ENCODE peak calls at places on chromosomes 16 and 17, in four cellular contexts. V is IMR-90, D is HCT116, H is endodermal cell. Z is an unnamed sample.

GRCh38 chr17:31877341-31877740 is 18.3 kb upstream of the COPRS start:
- DNase-seq in H (no peak), V (no peak), D (no peak), Z (no peak)

GRCh38 chr16:47276522-47276921 is 132.8 kb upstream of the NETO2 start:
- DNase-seq in H (no peak), V (no peak), D (no peak), Z (no peak)

GRCh38 chr17:11486726-11487310 is 111.5 kb upstream of the DNAH9 start:
- DNase-seq in D (no peak), V (no peak), H (peak; percentile 51), Z (no peak)

GRCh38 chr16:3007059-3007956 is 5.4 kb upstream of the CLDN9 start:
- DNase-seq in V (no peak), H (peak; percentile 84), D (no peak), Z (no peak)

GRCh38 chr16:78184554-78185183 is 85.2 kb downstream of the WWOX start:
- DNase-seq in V (peak; percentile 82), D (no peak), H (no peak), Z (peak; percentile 69)

GRCh38 chr17:50060951-50061712 is 5.2 kb downstream of the ITGA3 start:
- DNase-seq in D (no peak), V (peak; percentile 75), H (peak; percentile 47), Z (peak; percentile 66)

GRCh38 chr16:55470533-55471371 is 8.2 kb upstream of the MMP2 start:
- DNase-seq in H (peak; percentile 80), V (no peak), D (no peak), Z (peak; percentile 59)

GRCh38 chr17:13385481-13385907 is 216.2 kb downstream of the HS3ST3A1 start:
- DNase-seq in H (no peak), V (peak; percentile 22), D (no peak), Z (no peak)

GRCh38 chr16:70589998-70590471 is 56.3 kb upstream of the IL34 start:
- DNase-seq in V (peak; percentile 85), D (no peak), H (no peak), Z (peak; percentile 82)

GRCh38 chr16:72783716-72784320 is 264.1 kb downstream of the ZFHX3 start:
- DNase-seq in V (peak; percentile 68), H (no peak), D (no peak), Z (peak; percentile 34)

GRCh38 chr16:72938426-72939164 is 109.3 kb downstream of the ZFHX3 start:
- DNase-seq in D (no peak), V (peak; percentile 93), H (no peak), Z (peak; percentile 12)

GRCh38 chr17:35289222-35289621 is 46.4 kb downstream of the SLFN5 start:
- DNase-seq in D (no peak), V (no peak), H (no peak), Z (no peak)

GRCh38 chr16:12323007-12323699 is 346.6 kb downstream of the SNX29 start:
- DNase-seq in V (no peak), D (no peak), H (no peak), Z (no peak)

GRCh38 chr16:21267298-21267697 is 10.8 kb downstream of the CRYM start:
- DNase-seq in V (no peak), H (no peak), D (no peak), Z (no peak)

GRCh38 chr16:47073223-47074155 is 70.3 kb downstream of the NETO2 start:
- DNase-seq in H (no peak), V (no peak), D (no peak), Z (peak; percentile 16)

GRCh38 chr17:13350466-13350865 is 251.3 kb downstream of the HS3ST3A1 start:
- DNase-seq in D (no peak), V (no peak), H (no peak), Z (no peak)

DNA sequence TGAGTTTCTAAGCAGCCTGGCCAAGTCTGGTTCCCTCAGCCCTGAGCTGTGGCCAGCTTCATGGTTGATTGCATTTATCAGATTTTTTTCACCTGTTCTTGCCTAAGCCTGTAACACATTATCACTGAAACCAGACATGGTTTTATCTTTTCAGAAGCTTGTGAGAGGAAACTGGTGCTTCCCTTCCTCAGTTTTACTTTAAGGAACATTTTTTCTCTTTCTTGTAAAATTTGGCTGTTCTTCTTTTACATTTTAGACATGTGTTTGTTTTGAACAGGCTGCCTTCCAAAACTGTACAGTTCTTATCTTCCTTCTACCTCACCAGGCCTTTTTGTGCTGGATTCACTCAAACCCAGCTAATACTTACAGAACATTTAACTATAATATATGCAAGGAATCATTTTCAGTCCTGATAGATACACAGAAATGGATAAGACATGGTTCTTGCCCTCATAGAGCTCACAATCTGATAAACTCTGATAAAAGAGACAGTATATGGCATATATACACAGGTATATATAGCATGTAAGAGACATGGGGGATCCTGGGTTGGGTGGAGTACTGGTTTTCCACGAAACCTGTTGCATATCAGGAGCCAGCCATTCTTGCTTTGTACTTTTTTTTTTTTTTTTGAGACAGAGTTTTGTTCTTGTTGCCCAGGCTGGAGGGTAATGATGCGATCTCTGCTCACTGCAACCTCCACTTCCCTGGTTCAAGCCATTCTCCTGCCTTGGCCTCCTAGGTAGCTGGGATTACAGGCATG is 44.5 kb downstream of the ZNRF1 start:
- DNase-seq in V (no peak), D (no peak), H (no peak), Z (peak; percentile 29)
- H3K4me3 ChIP-seq in V (no peak overlapping the region), D (no peak overlapping the region), H (no peak overlapping the region), Z (no peak overlapping the region)

DNA sequence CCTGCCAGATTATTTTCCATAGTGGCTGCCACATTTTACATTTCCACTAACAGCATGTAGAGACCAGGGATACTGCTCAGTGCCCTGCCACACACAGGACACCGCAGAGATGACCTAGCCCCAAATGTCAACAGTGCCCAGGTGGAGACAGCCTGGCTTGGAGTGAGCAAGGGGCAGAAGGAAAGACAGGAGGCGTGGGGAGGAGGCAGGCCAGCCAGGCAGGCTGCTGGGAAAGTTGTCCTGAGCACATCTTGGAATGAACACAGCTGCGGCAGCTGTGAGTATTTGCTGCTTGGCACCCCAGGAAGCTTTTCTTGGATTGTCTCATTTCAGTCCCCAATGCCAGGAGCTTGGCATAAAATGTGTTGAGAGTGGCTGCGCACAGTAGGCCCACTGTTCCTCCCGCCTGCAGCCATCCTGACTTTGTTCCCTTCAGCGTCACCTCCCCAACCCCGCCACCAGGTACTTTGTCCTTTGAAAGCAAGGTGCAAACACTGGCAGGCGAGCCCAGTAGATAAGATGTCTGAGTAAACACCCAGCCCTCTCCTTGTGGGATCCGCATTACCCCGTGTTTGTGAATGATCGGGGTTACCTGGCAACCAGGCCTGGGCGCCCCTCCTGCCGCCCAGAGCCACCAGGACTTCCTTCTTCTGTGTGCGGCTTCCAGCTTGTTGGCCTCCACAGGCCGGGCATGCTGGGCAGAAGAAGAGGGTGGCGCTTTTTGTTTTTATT is 114.0 kb downstream of the CMIP start:
- DNase-seq in D (no peak), V (no peak), H (peak; percentile 79), Z (no peak)
- H3K9ac ChIP-seq in D (no peak overlapping the region), V (no peak overlapping the region), H (peak overlapping the region; percentile 34), Z (no peak overlapping the region)

GRCh38 chr16:6725634-6726331 is 606.9 kb upstream of the RBFOX1 start:
- DNase-seq in V (no peak), H (no peak), D (no peak), Z (peak; percentile 2)
- H3K4me3 ChIP-seq in V (no peak overlapping the region), H (no peak overlapping the region), D (no peak overlapping the region), Z (no peak overlapping the region)

GRCh38 chr17:7215136-7215638 is 4.4 kb downstream of the DLG4 start:
- DNase-seq in H (no peak), V (no peak), D (no peak), Z (no peak)
- H3K9ac ChIP-seq in H (no peak overlapping the region), V (peak overlapping the region; percentile 37), D (no peak overlapping the region), Z (peak overlapping the region; percentile 66)